ENCODE peak calls at places on chromosome 19, in ten cellular contexts. T, M, L, O, G, I, Z, Q, C and H are unnamed samples.

GRCh38 chr19:17530586-17530985 is 19.1 kb downstream of the PGLS start:
- DNase-seq in T (no peak), M (no peak), L (no peak), O (no peak), G (no peak), I (no peak), Z (no peak), Q (no peak), C (no peak), H (no peak)

GRCh38 chr19:10419646-10420443 is 493 bp upstream of the PDE4A start:
- DNase-seq in T (no peak), M (no peak), L (no peak), O (no peak), G (no peak), I (no peak), Z (no peak), Q (peak), C (no peak), H (no peak)

GRCh38 chr19:30780032-30780431 is 407.8 kb downstream of the ZNF536 start:
- DNase-seq in T (no peak), M (no peak), L (no peak), O (no peak), G (no peak), I (peak), Z (no peak), Q (no peak), C (no peak), H (no peak)

GRCh38 chr19:17522988-17523872 is 11.8 kb downstream of the PGLS start:
- DNase-seq in T (peak), M (no peak), L (peak), O (peak), G (no peak), I (no peak), Z (peak), Q (no peak), C (peak), H (peak)

GRCh38 chr19:52094526-52094925 is 1.0 kb downstream of the ZNF841 start:
- DNase-seq in T (no peak), M (no peak), L (no peak), O (no peak), G (no peak), I (no peak), Z (no peak), Q (no peak), C (no peak), H (no peak)

GRCh38 chr19:18417250-18418033 is 1.8 kb upstream of the SSBP4 start:
- DNase-seq in T (no peak), M (peak), L (peak), O (peak), G (no peak), I (peak), Z (peak), Q (peak), C (peak), H (no peak)

GRCh38 chr19:38394488-38394887 is 6.0 kb downstream of the SPRED3 start:
- DNase-seq in T (no peak), M (no peak), L (no peak), O (no peak), G (peak), I (no peak), Z (no peak), Q (no peak), C (no peak), H (peak)

GRCh38 chr19:45526143-45526542 is 18.9 kb downstream of the VASP start:
- DNase-seq in T (peak), M (peak), L (peak), O (peak), G (no peak), I (peak), Z (peak), Q (peak), C (peak), H (no peak)

GRCh38 chr19:3392480-3392879 is 26.1 kb downstream of the NFIC start:
- DNase-seq in T (no peak), M (no peak), L (no peak), O (no peak), G (no peak), I (no peak), Z (no peak), Q (no peak), C (no peak), H (no peak)

GRCh38 chr19:38691938-38692457 is 44.5 kb downstream of the ACTN4 start:
- DNase-seq in T (no peak), M (peak), L (no peak), O (no peak), G (no peak), I (peak), Z (peak), Q (peak), C (no peak), H (no peak)

GRCh38 chr19:51366050-51366998 is at the start of gene ETFB:
- DNase-seq in T (peak), M (peak), L (peak), O (peak), G (peak), I (peak), Z (peak), Q (peak), C (peak), H (peak)

GRCh38 chr19:19650331-19650730 is 6.9 kb upstream of the GMIP start:
- DNase-seq in T (no peak), M (no peak), L (no peak), O (peak), G (no peak), I (no peak), Z (no peak), Q (no peak), C (peak), H (no peak)

GRCh38 chr19:28387507-28387906 is 825.4 kb downstream of the UQCRFS1 start:
- DNase-seq in T (no peak), M (no peak), L (no peak), O (no peak), G (no peak), I (no peak), Z (no peak), Q (no peak), C (no peak), H (no peak)

GRCh38 chr19:46746281-46746965 is at the start of gene STRN4:
- DNase-seq in T (no peak), M (no peak), L (no peak), O (peak), G (peak), I (no peak), Z (no peak), Q (no peak), C (peak), H (peak)

GRCh38 chr19:4278460-4278901 is 585 bp upstream of the SHD start:
- DNase-seq in T (no peak), M (no peak), L (no peak), O (no peak), G (no peak), I (no peak), Z (no peak), Q (no peak), C (no peak), H (no peak)

GRCh38 chr19:3282155-3282554 is 57.7 kb downstream of the CELF5 start:
- DNase-seq in T (no peak), M (no peak), L (no peak), O (no peak), G (no peak), I (no peak), Z (no peak), Q (no peak), C (no peak), H (no peak)

GRCh38 chr19:48737360-48737998 is 2.9 kb downstream of the RASIP1 start:
- DNase-seq in T (no peak), M (no peak), L (no peak), O (no peak), G (no peak), I (no peak), Z (no peak), Q (no peak), C (peak), H (no peak)

GRCh38 chr19:35120492-35120891 is 4.9 kb downstream of the FXYD3 start:
- DNase-seq in T (peak), M (peak), L (no peak), O (peak), G (no peak), I (no peak), Z (peak), Q (peak), C (no peak), H (no peak)

GRCh38 chr19:43432866-43433673 is 18.4 kb downstream of the TEX101 start:
- DNase-seq in T (peak), M (peak), L (peak), O (no peak), G (peak), I (peak), Z (peak), Q (peak), C (no peak), H (peak)

GRCh38 chr19:46861691-46862503 is 1.1 kb downstream of the ARHGAP35 start:
- DNase-seq in T (no peak), M (peak), L (no peak), O (no peak), G (no peak), I (no peak), Z (no peak), Q (no peak), C (no peak), H (no peak)

GRCh38 chr19:17136026-17136425 is 60.4 kb downstream of the MYO9B start:
- DNase-seq in T (no peak), M (no peak), L (no peak), O (no peak), G (no peak), I (no peak), Z (no peak), Q (no peak), C (no peak), H (no peak)

GRCh38 chr19:35178701-35179100 is 24.2 kb downstream of the FXYD5 start:
- DNase-seq in T (peak), M (no peak), L (no peak), O (no peak), G (no peak), I (no peak), Z (no peak), Q (no peak), C (no peak), H (no peak)

GRCh38 chr19:54102421-54103169 is at the start of gene NDUFA3:
- DNase-seq in T (peak), M (peak), L (peak), O (peak), G (peak), I (peak), Z (peak), Q (peak), C (peak), H (peak)

GRCh38 chr19:13881231-13881691 is 4.3 kb downstream of the NANOS3 start:
- DNase-seq in T (no peak), M (no peak), L (no peak), O (no peak), G (no peak), I (no peak), Z (no peak), Q (peak), C (no peak), H (no peak)

GRCh38 chr19:10001899-10002298 is 8.4 kb downstream of the COL5A3 start:
- DNase-seq in T (no peak), M (no peak), L (peak), O (no peak), G (no peak), I (no peak), Z (no peak), Q (no peak), C (no peak), H (no peak)

GRCh38 chr19:42254083-42254849 is 662 bp downstream of the ERF start:
- DNase-seq in T (peak), M (no peak), L (peak), O (peak), G (peak), I (no peak), Z (peak), Q (no peak), C (peak), H (peak)

GRCh38 chr19:49631279-49631588 is 8.7 kb downstream of the RRAS start:
- DNase-seq in T (no peak), M (no peak), L (no peak), O (no peak), G (no peak), I (no peak), Z (no peak), Q (no peak), C (no peak), H (no peak)

GRCh38 chr19:57887195-57887941 is 1.5 kb downstream of the ZNF814 start:
- DNase-seq in T (no peak), M (no peak), L (no peak), O (no peak), G (no peak), I (no peak), Z (no peak), Q (peak), C (no peak), H (no peak)

GRCh38 chr19:57888494-57889231 is at the start of gene ZNF814:
- DNase-seq in T (peak), M (peak), L (peak), O (peak), G (peak), I (peak), Z (peak), Q (peak), C (peak), H (peak)

GRCh38 chr19:57888107-57888493 is 737 bp downstream of the ZNF814 start:
- DNase-seq in T (no peak), M (no peak), L (no peak), O (no peak), G (no peak), I (no peak), Z (no peak), Q (no peak), C (no peak), H (no peak)

GRCh38 chr19:57886046-57886445 is 2.8 kb downstream of the ZNF814 start:
- DNase-seq in T (no peak), M (no peak), L (no peak), O (no peak), G (no peak), I (no peak), Z (no peak), Q (no peak), C (no peak), H (no peak)
- H3K27ac ChIP-seq in T (no peak), M (no peak), L (no peak), O (no peak), G (no peak), I (peak), Z (no peak), Q (no peak), C (no peak), H (no peak)

DNA sequence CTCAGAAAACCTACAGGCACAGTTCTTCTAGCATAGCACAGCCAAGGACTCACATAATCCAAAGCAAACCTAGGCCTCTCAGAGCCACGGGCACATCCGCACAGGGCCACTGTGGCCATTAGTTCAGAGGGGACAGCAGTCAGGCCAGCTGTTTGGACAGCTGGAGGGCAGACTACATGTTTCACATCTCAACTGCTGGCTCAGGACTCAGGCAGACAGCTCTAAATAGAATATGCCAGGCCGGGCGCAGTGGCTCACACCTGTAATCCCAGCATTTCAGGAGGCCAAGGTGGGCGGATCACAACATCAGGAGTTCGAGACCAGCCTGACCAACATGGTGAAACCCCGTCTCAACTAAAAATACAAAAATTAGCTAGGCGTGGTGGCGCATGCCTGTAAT is 26.8 kb downstream of the SAFB2 start:
- DNase-seq in T (no peak), M (no peak), L (no peak), O (no peak), G (no peak), I (no peak), Z (no peak), Q (no peak), C (no peak), H (no peak)
- H3K27ac ChIP-seq in T (no peak), M (no peak), L (no peak), O (peak), G (no peak), I (no peak), Z (no peak), Q (no peak), C (no peak), H (no peak)

DNA sequence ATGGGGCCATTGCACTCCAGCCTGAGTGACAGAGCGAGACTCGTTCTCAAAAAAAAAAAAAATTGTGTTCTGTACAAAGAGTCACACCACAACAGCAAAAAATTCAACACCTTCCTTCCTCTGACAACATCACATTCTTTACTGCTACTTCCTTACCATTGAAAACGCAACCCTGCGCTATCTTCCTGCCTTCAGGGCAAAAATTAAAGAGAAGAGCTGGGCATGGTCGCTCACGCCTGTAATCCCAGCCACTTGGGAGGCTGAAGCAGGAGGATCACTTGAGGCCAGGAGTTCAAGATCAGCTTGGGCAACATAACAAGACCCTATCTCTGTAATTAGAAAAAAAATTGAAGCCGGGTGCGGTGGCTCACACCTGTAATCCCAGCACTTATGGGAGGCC is 9.4 kb upstream of the ZNF444 start:
- DNase-seq in T (no peak), M (no peak), L (no peak), O (no peak), G (no peak), I (no peak), Z (no peak), Q (no peak), C (no peak), H (no peak)
- H3K27ac ChIP-seq in T (peak), M (no peak), L (no peak), O (no peak), G (no peak), I (peak), Z (peak), Q (no peak), C (peak), H (no peak)

GRCh38 chr19:7706662-7707454 is 4.9 kb upstream of the FCER2 start:
- DNase-seq in T (peak), M (no peak), L (no peak), O (no peak), G (no peak), I (no peak), Z (peak), Q (no peak), C (no peak), H (no peak)
- H3K27ac ChIP-seq in T (peak), M (no peak), L (peak), O (no peak), G (peak), I (no peak), Z (no peak), Q (no peak), C (no peak), H (peak)

GRCh38 chr19:55659822-55660221 is 5.0 kb downstream of the U2AF2 start:
- DNase-seq in T (no peak), M (no peak), L (no peak), O (no peak), G (no peak), I (no peak), Z (no peak), Q (no peak), C (peak), H (no peak)
- H3K27ac ChIP-seq in T (no peak), M (no peak), L (no peak), O (no peak), G (no peak), I (no peak), Z (no peak), Q (no peak), C (no peak), H (no peak)

DNA sequence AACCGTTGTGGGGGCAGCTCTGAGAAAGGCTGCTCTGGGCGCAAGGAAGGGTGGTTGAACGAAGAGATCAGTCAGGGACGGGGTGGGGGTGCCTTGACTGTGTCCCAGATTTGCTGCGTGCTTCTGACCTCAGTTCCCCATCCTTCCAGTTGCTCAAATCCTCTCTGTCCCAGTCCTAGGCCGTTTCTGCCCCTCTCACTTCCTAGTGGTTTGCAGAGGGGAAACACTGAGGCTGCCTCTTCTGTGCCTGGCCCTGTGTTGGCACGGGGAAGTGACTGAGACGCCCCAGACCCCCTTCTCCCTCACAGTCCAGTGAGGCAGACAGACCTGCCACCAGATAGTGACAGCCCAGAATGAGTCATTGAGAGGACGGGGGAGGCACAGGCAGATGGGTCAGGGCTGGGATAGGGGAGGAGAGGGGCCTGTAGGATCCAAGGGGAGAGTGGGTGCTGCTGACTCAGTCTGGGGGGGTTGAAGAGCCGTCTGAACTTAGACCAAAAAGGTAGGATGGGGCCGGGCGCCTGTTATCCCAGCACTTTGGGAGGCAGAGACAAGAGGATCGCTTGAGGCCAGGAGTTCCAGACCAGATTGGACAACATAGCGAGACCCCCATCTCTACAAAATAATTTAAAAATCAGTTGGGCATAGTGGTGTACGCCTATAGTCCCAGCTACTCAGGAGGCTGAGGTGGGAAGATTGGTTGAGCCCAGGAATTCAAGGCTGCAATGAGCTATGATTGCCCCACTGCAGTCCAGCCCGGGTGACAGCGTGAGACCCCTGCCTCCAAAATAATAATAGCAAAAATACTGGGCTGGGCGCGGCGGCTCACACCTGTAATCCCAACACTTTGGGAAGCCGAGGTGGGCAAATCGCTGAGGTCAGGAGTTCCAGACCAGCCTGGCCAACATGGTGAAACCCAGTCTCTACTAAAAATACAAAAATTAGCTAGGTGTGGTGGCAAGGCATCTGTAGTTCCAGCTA is 26.4 kb downstream of the NUMBL start:
- DNase-seq in T (no peak), M (no peak), L (no peak), O (no peak), G (no peak), I (no peak), Z (no peak), Q (peak), C (no peak), H (no peak)
- H3K27ac ChIP-seq in T (peak), M (no peak), L (peak), O (peak), G (peak), I (peak), Z (peak), Q (peak), C (peak), H (peak)

GRCh38 chr19:1224047-1224825 is 13.6 kb downstream of the CBARP start:
- DNase-seq in T (no peak), M (no peak), L (no peak), O (no peak), G (no peak), I (no peak), Z (no peak), Q (no peak), C (no peak), H (no peak)

GRCh38 chr19:1226227-1226518 is 11.6 kb downstream of the CBARP start:
- DNase-seq in T (no peak), M (no peak), L (no peak), O (no peak), G (no peak), I (no peak), Z (no peak), Q (no peak), C (no peak), H (no peak)

GRCh38 chr19:1224847-1225246 is 13.0 kb downstream of the CBARP start:
- DNase-seq in T (no peak), M (no peak), L (no peak), O (no peak), G (no peak), I (no peak), Z (no peak), Q (no peak), C (no peak), H (no peak)

GRCh38 chr19:1226522-1227312 is 11.1 kb downstream of the CBARP start:
- DNase-seq in T (no peak), M (no peak), L (no peak), O (no peak), G (no peak), I (no peak), Z (no peak), Q (no peak), C (no peak), H (no peak)

DNA sequence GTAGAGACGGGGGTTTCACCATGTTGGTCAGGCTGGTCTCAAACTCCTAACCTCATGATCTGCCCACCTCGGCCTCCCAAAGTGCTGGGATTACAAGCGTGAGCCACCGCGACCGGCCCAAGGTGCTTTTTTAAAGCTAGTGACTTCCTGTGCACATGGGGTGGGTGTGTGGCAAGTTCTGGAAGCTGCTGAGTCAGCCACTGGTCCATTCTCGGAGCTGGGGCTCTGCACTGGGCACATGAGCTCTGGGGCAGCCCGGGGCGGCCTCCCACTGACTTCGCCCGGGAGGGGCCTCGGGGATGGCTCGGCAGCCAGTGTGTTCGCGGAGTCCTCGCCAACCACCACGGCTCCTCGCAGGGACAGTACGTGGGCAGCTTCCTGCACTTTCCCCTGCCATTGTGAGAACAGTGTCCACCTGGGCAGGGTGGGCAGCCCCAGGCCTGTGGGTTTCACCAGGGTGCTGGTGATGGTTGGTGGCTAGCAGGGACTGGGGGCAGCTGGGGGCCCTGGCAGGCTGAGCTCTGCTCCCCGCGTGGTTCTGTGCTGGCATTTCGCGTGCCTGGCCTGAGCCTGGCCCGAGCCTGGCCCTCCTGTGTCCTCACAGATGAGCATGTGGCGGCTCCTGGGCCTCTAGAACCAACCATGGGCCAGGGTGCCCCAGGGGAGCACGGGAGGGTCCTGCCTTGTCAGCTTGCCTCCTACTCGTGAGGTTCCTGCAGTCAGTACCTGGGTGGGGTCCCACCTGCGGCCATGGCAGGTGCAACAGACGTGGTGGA is 12.2 kb downstream of the CBARP start:
- DNase-seq in T (no peak), M (no peak), L (no peak), O (no peak), G (no peak), I (no peak), Z (no peak), Q (no peak), C (no peak), H (no peak)
- H3K27ac ChIP-seq in T (peak), M (no peak), L (no peak), O (no peak), G (no peak), I (no peak), Z (no peak), Q (no peak), C (no peak), H (no peak)